ENCODE peak calls at places on chromosomes 16 and 17, in five cellular contexts. L is heart left ventricle, J is aorta, Y is gastrocnemius medialis, U is head of caudate nucleus. S is an unnamed sample.

GRCh38 chr17:21613071-21613429 is 79.3 kb upstream of the KCNJ18 start:
- DNase-seq in Y (no peak), U (no peak), L (no peak), J (no peak), S (no peak)

GRCh38 chr17:43936434-43936833 is 5.8 kb downstream of the PPY start:
- DNase-seq in Y (no peak), U (no peak), J (no peak), L (no peak), S (no peak)

GRCh38 chr16:68406458-68407041 is 41.8 kb downstream of the SMPD3 start:
- DNase-seq in J (peak; percentile 50), U (peak; percentile 55), Y (no peak), L (no peak), S (no peak)

GRCh38 chr16:17914168-17914567 is 422.4 kb downstream of the NPIPA8 start:
- DNase-seq in L (no peak), U (no peak), Y (no peak), J (no peak), S (no peak)

GRCh38 chr17:51263001-51263400 is 2.7 kb downstream of the UTP18 start:
- DNase-seq in L (no peak), Y (no peak), J (no peak), U (no peak), S (no peak)

GRCh38 chr17:7216242-7217112 is 3.2 kb downstream of the DLG4 start:
- DNase-seq in U (no peak), Y (no peak), L (no peak), J (no peak), S (peak; percentile 27)

GRCh38 chr16:79426663-79427062 is 173.9 kb downstream of the MAF start:
- DNase-seq in L (no peak), Y (no peak), J (no peak), U (no peak), S (no peak)

GRCh38 chr17:27425991-27426390 is 30.3 kb upstream of the KSR1 start:
- DNase-seq in U (no peak), Y (no peak), L (no peak), J (no peak), S (no peak)

GRCh38 chr17:19424934-19425868 is 14.2 kb downstream of the RNF112 start:
- DNase-seq in U (no peak), J (no peak), L (no peak), Y (no peak), S (no peak)

S was measured in G401.